ENCODE peak calls at places on chromosome 6, in seven cellular contexts. M, G, J, W, A, X and Z are unnamed samples.

GRCh38 chr6:167906899-167907298 is 80.2 kb downstream of the AFDN start:
- DNase-seq in M (peak), G (no peak), J (no peak), W (no peak), A (peak), X (no peak), Z (no peak)

GRCh38 chr6:157239671-157240058 is 83.7 kb downstream of the TMEM242 start:
- DNase-seq in M (no peak), G (no peak), J (no peak), W (no peak), A (no peak), X (no peak), Z (no peak)

GRCh38 chr6:102488729-102489128 is 1095.2 kb downstream of the GRIK2 start:
- DNase-seq in M (no peak), G (no peak), J (no peak), W (no peak), A (peak), X (peak), Z (peak)

GRCh38 chr6:55694148-55694547 is 115.2 kb upstream of the HMGCLL1 start:
- DNase-seq in M (peak), G (no peak), J (no peak), W (no peak), A (peak), X (peak), Z (peak)

GRCh38 chr6:56364482-56365313 is 117.3 kb upstream of the COL21A1 start:
- DNase-seq in M (no peak), G (no peak), J (no peak), W (no peak), A (peak), X (peak), Z (peak)

GRCh38 chr6:84976516-84977420 is 212.4 kb upstream of the TBX18 start:
- DNase-seq in M (no peak), G (no peak), J (no peak), W (no peak), A (peak), X (no peak), Z (peak)

GRCh38 chr6:38676974-38677544 is 25.9 kb downstream of the GLO1 start:
- DNase-seq in M (no peak), G (no peak), J (no peak), W (no peak), A (no peak), X (no peak), Z (no peak)

GRCh38 chr6:152503541-152503940 is 133.6 kb downstream of the SYNE1 start:
- DNase-seq in M (no peak), G (no peak), J (no peak), W (no peak), A (no peak), X (peak), Z (peak)

GRCh38 chr6:1917628-1918371 is 308.1 kb downstream of the FOXC1 start:
- DNase-seq in M (no peak), G (no peak), J (no peak), W (no peak), A (peak), X (peak), Z (peak)

GRCh38 chr6:28606424-28607391 is 81.0 kb downstream of the GPX5 start:
- DNase-seq in M (peak), G (no peak), J (peak), W (no peak), A (peak), X (peak), Z (peak)

GRCh38 chr6:53793318-53793975 is 1.4 kb upstream of the LRRC1 start:
- DNase-seq in M (peak), G (no peak), J (peak), W (peak), A (peak), X (peak), Z (peak)

GRCh38 chr6:116572162-116572561 is 858 bp downstream of the RWDD1 start:
- DNase-seq in M (peak), G (no peak), J (no peak), W (no peak), A (peak), X (no peak), Z (peak)

GRCh38 chr6:157267109-157267611 is 56.2 kb downstream of the TMEM242 start:
- DNase-seq in M (no peak), G (no peak), J (no peak), W (no peak), A (no peak), X (no peak), Z (no peak)

GRCh38 chr6:110325197-110325596 is 33.0 kb downstream of the METTL24 start:
- DNase-seq in M (no peak), G (no peak), J (no peak), W (no peak), A (peak), X (peak), Z (peak)

GRCh38 chr6:44225579-44226325 is 2.4 kb downstream of the SLC29A1 start:
- DNase-seq in M (no peak), G (no peak), J (no peak), W (no peak), A (no peak), X (no peak), Z (no peak)

GRCh38 chr6:113352029-113352801 is 504.9 kb upstream of the MARCKS start:
- DNase-seq in M (no peak), G (no peak), J (no peak), W (no peak), A (peak), X (peak), Z (peak)

GRCh38 chr6:143098054-143098673 is 37.5 kb downstream of the AIG1 start:
- DNase-seq in M (no peak), G (no peak), J (no peak), W (no peak), A (no peak), X (no peak), Z (no peak)

GRCh38 chr6:33173228-33174180 is 18.8 kb downstream of the COL11A2 start:
- DNase-seq in M (no peak), G (no peak), J (no peak), W (no peak), A (no peak), X (no peak), Z (no peak)

GRCh38 chr6:165515963-165516624 is 146.9 kb downstream of the PDE10A start:
- DNase-seq in M (no peak), G (no peak), J (no peak), W (no peak), A (peak), X (peak), Z (peak)

GRCh38 chr6:38676236-38676973 is 26.5 kb downstream of the GLO1 start:
- DNase-seq in M (no peak), G (no peak), J (no peak), W (no peak), A (no peak), X (no peak), Z (no peak)

GRCh38 chr6:5219292-5219691 is 41.5 kb downstream of the LYRM4 start:
- DNase-seq in M (no peak), G (no peak), J (no peak), W (no peak), A (no peak), X (no peak), Z (no peak)

GRCh38 chr6:22010102-22010501 is 286.7 kb downstream of the PRL start:
- DNase-seq in M (no peak), G (no peak), J (no peak), W (no peak), A (no peak), X (no peak), Z (no peak)

GRCh38 chr6:77341058-77341986 is 122.0 kb downstream of the HTR1B start:
- DNase-seq in M (peak), G (no peak), J (no peak), W (no peak), A (peak), X (no peak), Z (no peak)

GRCh38 chr6:157207521-157208076 is 115.7 kb downstream of the TMEM242 start:
- DNase-seq in M (no peak), G (no peak), J (no peak), W (no peak), A (no peak), X (no peak), Z (no peak)

GRCh38 chr6:134073156-134073555 is 20.7 kb upstream of the SLC2A12 start:
- DNase-seq in M (no peak), G (no peak), J (no peak), W (no peak), A (no peak), X (no peak), Z (no peak)

GRCh38 chr6:30810813-30811329 is 66.5 kb upstream of the IER3 start:
- DNase-seq in M (no peak), G (no peak), J (no peak), W (no peak), A (no peak), X (peak), Z (peak)

GRCh38 chr6:43699564-43700186 is 12.1 kb upstream of the MRPS18A start:
- DNase-seq in M (no peak), G (no peak), J (no peak), W (no peak), A (peak), X (peak), Z (peak)

GRCh38 chr6:37059344-37060194 is 54.1 kb downstream of the FGD2 start:
- DNase-seq in M (peak), G (no peak), J (peak), W (peak), A (peak), X (peak), Z (peak)

DNA sequence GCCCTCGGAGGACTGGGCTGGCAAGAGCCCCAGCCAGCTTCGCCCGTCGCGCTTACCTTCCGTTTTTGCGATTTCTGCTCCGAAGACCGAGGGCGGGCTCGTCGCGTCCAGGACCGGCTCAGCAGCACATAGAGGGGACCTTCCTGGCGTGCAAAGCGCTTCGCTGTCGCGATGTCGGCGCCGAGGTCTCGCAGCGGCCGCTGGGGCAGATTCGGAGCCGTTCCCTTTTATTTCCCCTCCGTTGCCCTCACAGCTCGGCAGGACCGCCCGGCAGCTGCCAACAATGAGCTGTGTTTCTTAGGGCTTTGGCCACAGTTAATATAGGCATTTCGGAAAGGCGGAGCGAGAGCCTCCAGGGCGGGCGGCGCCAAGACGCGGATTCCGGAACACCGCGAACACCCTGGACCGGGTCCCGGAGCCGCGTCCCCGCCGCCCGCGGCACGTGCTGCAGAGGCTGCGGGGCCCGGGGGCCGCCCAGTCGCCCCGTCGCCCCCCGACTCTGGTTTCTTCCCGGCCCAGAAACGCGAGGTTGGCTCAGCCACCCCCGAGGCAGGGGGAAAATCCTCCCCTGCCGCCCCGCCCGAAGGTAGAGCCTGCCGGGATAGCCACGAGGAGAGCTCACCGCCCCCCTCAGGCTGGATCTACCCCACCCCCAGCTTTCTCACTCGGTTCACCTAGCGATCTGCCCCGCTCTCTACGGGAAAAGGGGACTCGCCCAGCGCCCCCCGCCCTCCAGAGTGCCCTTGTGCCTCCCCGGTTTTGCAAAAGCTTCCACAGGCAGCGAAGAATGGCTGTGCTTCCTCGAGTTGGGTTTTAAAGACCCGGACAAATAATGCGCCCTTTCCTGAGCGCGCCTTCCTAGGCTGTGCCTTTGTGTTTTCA is at the start of gene CITED2:
- DNase-seq in M (peak), G (peak), J (peak), W (peak), A (peak), X (peak), Z (peak)
- TF ChIP-seq CTCF in M (no peak), G (no peak), J (peak), W (peak), A (peak), X (no peak), Z (no peak)

DNA sequence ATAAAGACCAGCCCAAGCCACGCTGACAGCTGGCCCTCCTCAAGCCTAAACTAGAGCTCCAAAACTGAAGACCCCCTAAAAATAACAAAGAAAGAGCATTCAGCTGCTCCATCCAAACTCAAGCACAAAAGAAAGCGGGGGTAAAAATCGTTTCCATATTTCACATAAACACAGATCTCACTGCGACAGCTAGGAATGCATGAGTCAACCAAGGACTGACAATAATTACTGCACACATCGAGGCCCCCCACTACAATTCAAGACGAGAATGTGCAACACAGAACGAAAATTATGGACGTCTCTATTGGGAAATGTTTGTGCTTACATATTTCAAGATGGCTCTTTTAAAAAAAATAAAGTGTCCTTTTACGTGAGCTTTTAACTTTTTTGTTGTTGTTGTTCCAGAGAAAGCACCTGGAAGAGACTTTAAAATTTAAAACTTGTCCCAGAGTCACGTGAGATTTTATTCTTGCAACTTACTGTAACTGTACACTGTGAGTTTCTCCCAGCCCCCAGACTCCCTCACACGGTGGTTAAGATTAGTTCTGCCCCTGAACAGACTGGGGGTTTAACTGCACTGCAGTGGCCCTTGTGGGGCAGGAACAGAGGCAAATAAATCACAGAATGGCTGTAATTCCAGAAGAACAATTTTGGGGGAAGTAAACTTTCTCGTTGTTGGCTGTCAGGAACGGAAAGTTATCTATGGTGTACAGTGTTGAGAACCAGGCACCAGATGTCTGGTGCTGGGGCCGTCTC is 30.9 kb downstream of the CNKSR3 start:
- DNase-seq in M (no peak), G (no peak), J (no peak), W (no peak), A (peak), X (no peak), Z (no peak)
- TF ChIP-seq CTCF in M (no peak), G (no peak), J (no peak), W (no peak), A (no peak), X (no peak), Z (no peak)

GRCh38 chr6:87483929-87484328 is 11.2 kb downstream of the SLC35A1 start:
- DNase-seq in M (no peak), G (no peak), J (no peak), W (no peak), A (peak), X (peak), Z (peak)
- TF ChIP-seq CTCF in M (no peak), G (no peak), J (no peak), W (no peak), A (no peak), X (peak), Z (no peak)

DNA sequence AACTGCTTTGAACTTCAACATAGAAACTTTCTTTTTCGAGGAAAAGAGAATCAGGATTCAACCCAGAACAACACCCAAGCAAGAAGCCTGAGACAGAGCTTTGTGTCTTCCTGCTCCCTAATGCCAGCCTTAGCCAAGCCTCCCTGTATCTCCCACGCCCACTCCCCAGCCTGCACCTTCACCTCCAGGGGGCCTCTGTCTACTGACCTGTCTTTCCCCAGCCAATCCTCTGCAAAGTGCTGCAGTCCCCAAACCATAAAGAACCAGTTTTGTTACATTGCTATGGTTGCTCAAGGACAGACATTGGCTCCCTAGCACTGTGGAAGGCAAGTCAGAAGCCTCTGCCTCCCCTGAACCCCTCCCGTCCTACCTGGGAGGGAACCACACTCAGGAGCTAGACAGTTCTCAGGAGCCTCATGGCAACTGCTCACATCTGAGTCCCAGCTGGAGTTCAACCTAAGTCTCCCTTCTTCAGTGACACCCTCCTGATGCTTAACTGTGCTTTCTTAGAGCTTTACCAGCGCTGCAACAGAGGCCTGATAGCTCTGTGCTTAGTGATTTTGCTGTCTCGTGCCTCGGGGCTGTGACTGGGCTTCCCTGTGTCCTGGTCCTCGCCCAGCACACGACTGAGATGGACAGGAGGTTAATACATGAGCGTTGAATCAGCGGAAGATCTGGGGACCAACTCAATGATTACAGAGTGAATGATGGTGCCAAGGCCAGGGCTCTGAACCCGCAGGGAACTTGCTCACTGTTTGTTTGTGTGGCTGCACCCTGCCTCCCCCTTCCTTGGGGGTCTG is 101.5 kb upstream of the DUSP22 start:
- DNase-seq in M (no peak), G (no peak), J (peak), W (no peak), A (no peak), X (peak), Z (peak)
- TF ChIP-seq CTCF in M (no peak), G (no peak), J (no peak), W (no peak), A (no peak), X (peak), Z (no peak)

DNA sequence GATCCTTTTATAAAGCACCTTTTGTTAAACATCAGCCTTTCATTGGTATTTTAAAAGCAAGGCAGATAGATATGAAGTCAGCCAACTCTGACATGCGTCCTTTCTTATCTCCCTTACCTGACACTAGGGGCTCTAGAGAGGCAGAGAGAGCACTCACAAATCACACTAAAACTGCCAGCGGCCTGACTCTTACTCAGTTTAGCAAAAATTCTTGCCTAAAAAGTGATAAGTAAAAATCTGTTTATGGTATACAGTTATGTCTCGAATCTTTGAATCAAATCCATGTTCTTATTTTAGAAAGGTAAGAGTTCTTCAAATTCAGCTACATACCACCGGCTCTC is 10.4 kb upstream of the TDRD6 start:
- DNase-seq in M (no peak), G (no peak), J (no peak), W (no peak), A (no peak), X (peak), Z (peak)
- TF ChIP-seq CTCF in M (peak), G (no peak), J (no peak), W (no peak), A (peak), X (peak), Z (no peak)

DNA sequence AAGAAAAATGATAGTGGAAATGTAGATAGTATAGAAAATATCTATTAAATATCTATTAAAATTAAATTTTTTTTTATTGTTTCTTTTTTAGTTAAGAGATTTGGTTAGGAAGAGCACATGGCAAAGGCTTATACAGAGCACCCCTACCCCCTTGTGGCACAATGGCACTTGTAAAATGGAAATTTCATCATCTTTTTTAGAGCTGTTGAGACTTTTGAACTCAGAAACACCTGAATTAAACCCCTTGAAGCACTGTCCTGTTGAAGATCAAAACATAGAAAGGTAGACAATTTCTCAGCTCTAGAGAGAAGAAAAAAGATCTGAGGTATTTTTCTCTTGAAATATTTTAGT is 572.4 kb downstream of the PKHD1 start:
- DNase-seq in M (no peak), G (no peak), J (no peak), W (no peak), A (no peak), X (peak), Z (peak)
- TF ChIP-seq CTCF in M (no peak), G (no peak), J (no peak), W (no peak), A (no peak), X (peak), Z (peak)